ENCODE peak calls at places on chromosomes 11 and 22, in four cellular contexts. K is sigmoid colon, E is dorsolateral prefrontal cortex, W is AG10803. J is an unnamed sample.

GRCh38 chr11:68542617-68543016 is 82.1 kb downstream of the PPP6R3 start:
- DNase-seq in W (peak; percentile 89), K (peak; percentile 83), E (no peak), J (peak; percentile 74)

GRCh38 chr22:50176850-50177536 is 6.5 kb downstream of the PANX2 start:
- DNase-seq in W (no peak), E (no peak), K (peak; percentile 59), J (no peak)

GRCh38 chr22:37212174-37212906 is at the start of gene SSTR3:
- DNase-seq in W (no peak), E (peak; percentile 65), K (peak; percentile 52), J (peak; percentile 64)

GRCh38 chr11:12159351-12160099 is 49.1 kb downstream of the MICAL2 start:
- DNase-seq in W (peak; percentile 85), E (peak; percentile 69), K (peak; percentile 86), J (peak; percentile 89)

GRCh38 chr11:15893080-15893492 is 463.3 kb downstream of the SOX6 start:
- DNase-seq in K (no peak), E (no peak), W (peak; percentile 74), J (peak; percentile 56)

GRCh38 chr11:126654886-126655806 is 299.7 kb downstream of the ST3GAL4 start:
- DNase-seq in W (no peak), K (no peak), E (peak; percentile 58), J (no peak)

GRCh38 chr11:75966546-75967287 is 151.7 kb downstream of the UVRAG start:
- DNase-seq in W (peak; percentile 92), K (no peak), E (no peak), J (peak; percentile 94)

GRCh38 chr22:30931541-30932300 is 36.9 kb downstream of the MORC2 start:
- DNase-seq in W (no peak), K (no peak), E (no peak), J (no peak)

GRCh38 chr11:61091373-61092279 is 10.7 kb upstream of the CD5 start:
- DNase-seq in W (peak; percentile 24), E (no peak), K (no peak), J (peak; percentile 1)

GRCh38 chr11:17298302-17298701 is 21.8 kb downstream of the NUCB2 start:
- DNase-seq in K (no peak), E (no peak), W (no peak), J (no peak)

GRCh38 chr22:37218771-37219411 is 6.6 kb upstream of the SSTR3 start:
- DNase-seq in W (no peak), K (no peak), E (no peak), J (no peak)

GRCh38 chr11:118491041-118491440 is 36.2 kb upstream of the TTC36 start:
- DNase-seq in K (no peak), W (no peak), E (no peak), J (no peak)

GRCh38 chr11:76086713-76087635 is 119.3 kb downstream of the WNT11 start:
- DNase-seq in E (no peak), K (no peak), W (peak; percentile 67), J (peak; percentile 74)

GRCh38 chr22:47837703-47838102 is 1075.3 kb downstream of the TBC1D22A start:
- DNase-seq in W (peak; percentile 24), E (no peak), K (no peak), J (peak; percentile 4)

GRCh38 chr11:125390949-125391348 is 105.1 kb downstream of the FEZ1 start:
- DNase-seq in K (peak; percentile 2), W (peak; percentile 81), E (no peak), J (peak; percentile 47)

GRCh38 chr11:81420668-81421550 is 1312.8 kb downstream of the FAM181B start:
- DNase-seq in W (no peak), K (no peak), E (no peak), J (no peak)

GRCh38 chr11:34957606-34958005 is 41.2 kb downstream of the PDHX start:
- DNase-seq in E (no peak), W (no peak), K (no peak), J (no peak)

GRCh38 chr11:17812286-17813187 is 78.0 kb downstream of the KCNC1 start:
- DNase-seq in K (no peak), E (no peak), W (no peak), J (peak; percentile 50)

GRCh38 chr11:41201156-41201555 is 258.3 kb downstream of the LRRC4C start:
- DNase-seq in E (no peak), W (no peak), K (no peak), J (no peak)

GRCh38 chr11:46006418-46007070 is 84.1 kb downstream of the LARGE2 start:
- DNase-seq in E (no peak), W (peak; percentile 77), K (no peak), J (peak; percentile 89)

GRCh38 chr11:75526192-75526541 is 426 bp upstream of the GDPD5 start:
- DNase-seq in W (no peak), K (no peak), E (no peak), J (no peak)

GRCh38 chr11:76621866-76622265 is 48.7 kb downstream of the LRRC32 start:
- DNase-seq in E (no peak), K (no peak), W (no peak), J (no peak)

GRCh38 chr11:20457934-20458333 is 70.4 kb downstream of the PRMT3 start:
- DNase-seq in E (no peak), K (no peak), W (no peak), J (no peak)

J was measured in adipocyte.